ENCODE peak calls at places on chromosome 10, in six cellular contexts. U is renal cortical epithelial cell, Z is T-helper 2 cell, L is right cardiac atrium, D is hippocampal formation, K is endothelial cell. F is an unnamed sample.

GRCh38 chr10:100934084-100934659 is 21.4 kb downstream of the SLF2 start:
- DNase-seq in U (peak; percentile 19), Z (no peak), L (no peak), D (no peak), K (peak; percentile 8), F (no peak)

GRCh38 chr10:85544956-85545355 is 821.6 kb downstream of the GRID1 start:
- DNase-seq in U (no peak), Z (no peak), L (no peak), D (no peak), K (no peak), F (no peak)

GRCh38 chr10:127735723-127736221 is 1.2 kb upstream of the FOXI2 start:
- DNase-seq in U (no peak), Z (no peak), L (no peak), D (no peak), K (no peak), F (no peak)

GRCh38 chr10:3906511-3907111 is 121.6 kb upstream of the KLF6 start:
- DNase-seq in U (no peak), Z (no peak), L (peak; percentile 77), D (no peak), K (no peak), F (no peak)

GRCh38 chr10:91043173-91043910 is 122.5 kb upstream of the ANKRD1 start:
- DNase-seq in U (peak; percentile 26), Z (no peak), L (no peak), D (no peak), K (peak; percentile 13), F (no peak)

GRCh38 chr10:63770523-63770922 is 249.3 kb downstream of the REEP3 start:
- DNase-seq in U (no peak), Z (no peak), L (no peak), D (no peak), K (no peak), F (no peak)

GRCh38 chr10:94293344-94293743 is 69.4 kb downstream of the NOC3L start:
- DNase-seq in U (no peak), Z (no peak), L (peak; percentile 57), D (no peak), K (no peak), F (no peak)

GRCh38 chr10:17782921-17783665 is 26.1 kb upstream of the MRC1 start:
- DNase-seq in U (peak; percentile 77), Z (no peak), L (no peak), D (no peak), K (no peak), F (no peak)

GRCh38 chr10:60480865-60481563 is 91.3 kb upstream of the ANK3 start:
- DNase-seq in U (peak; percentile 93), Z (no peak), L (no peak), D (peak; percentile 31), K (no peak), F (peak; percentile 65)

GRCh38 chr10:5573968-5574641 is 49.3 kb downstream of the CALML3 start:
- DNase-seq in U (no peak), Z (no peak), L (no peak), D (no peak), K (no peak), F (no peak)

GRCh38 chr10:117477241-117477947 is 65.2 kb upstream of the EMX2 start:
- DNase-seq in U (no peak), Z (no peak), L (no peak), D (no peak), K (no peak), F (no peak)

GRCh38 chr10:11846542-11846941 is 23.4 kb downstream of the PROSER2 start:
- DNase-seq in U (no peak), Z (no peak), L (no peak), D (no peak), K (no peak), F (no peak)

GRCh38 chr10:123913688-123914268 is 22.2 kb upstream of the CPXM2 start:
- DNase-seq in U (no peak), Z (no peak), L (peak; percentile 60), D (no peak), K (no peak), F (no peak)

GRCh38 chr10:110644598-110645462 is 694 bp downstream of the RBM20 start:
- DNase-seq in U (no peak), Z (no peak), L (peak; percentile 57), D (no peak), K (no peak), F (no peak)

GRCh38 chr10:4006848-4007247 is 221.8 kb upstream of the KLF6 start:
- DNase-seq in U (no peak), Z (no peak), L (no peak), D (no peak), K (no peak), F (no peak)

GRCh38 chr10:116704926-116705325 is 37.4 kb downstream of the HSPA12A start:
- DNase-seq in U (no peak), Z (no peak), L (no peak), D (no peak), K (no peak), F (no peak)

GRCh38 chr10:101003639-101004206 is 4.1 kb downstream of the LZTS2 start:
- DNase-seq in U (no peak), Z (no peak), L (no peak), D (no peak), K (no peak), F (no peak)

GRCh38 chr10:133180915-133181639 is 21.1 kb downstream of the KNDC1 start:
- DNase-seq in U (no peak), Z (no peak), L (peak; percentile 45), D (no peak), K (no peak), F (no peak)

GRCh38 chr10:93060887-93061593 is 442 bp downstream of the CYP26C1 start:
- DNase-seq in U (no peak), Z (no peak), L (no peak), D (no peak), K (no peak), F (no peak)

GRCh38 chr10:77386833-77387232 is 250.8 kb downstream of the KCNMA1 start:
- DNase-seq in U (peak; percentile 50), Z (no peak), L (no peak), D (no peak), K (no peak), F (peak; percentile 54)

GRCh38 chr10:23693398-23693797 is 254.5 kb downstream of the OTUD1 start:
- DNase-seq in U (no peak), Z (no peak), L (peak; percentile 37), D (no peak), K (peak; percentile 67), F (no peak)

GRCh38 chr10:73017955-73018480 is 63.4 kb upstream of the PLA2G12B start:
- DNase-seq in U (peak; percentile 29), Z (no peak), L (peak; percentile 63), D (no peak), K (no peak), F (no peak)

GRCh38 chr10:10093035-10093434 is 924.6 kb upstream of the CELF2 start:
- DNase-seq in U (no peak), Z (no peak), L (no peak), D (no peak), K (no peak), F (no peak)

GRCh38 chr10:132149917-132150316 is 36.8 kb upstream of the DPYSL4 start:
- DNase-seq in U (no peak), Z (peak; percentile 2), L (no peak), D (no peak), K (no peak), F (no peak)

GRCh38 chr10:121819049-121819448 is 108.8 kb downstream of the ATE1 start:
- DNase-seq in U (no peak), Z (no peak), L (no peak), D (no peak), K (no peak), F (no peak)